ENCODE peak calls at places on chromosomes 6 and 20, in eight cellular contexts. D is Panc1, Y is stomach, I is K562, S is SK-N-MC, U is HCT116, N is upper lobe of left lung, J is sigmoid colon. K is an unnamed sample.
A peak's percentile ranks its signal among the peaks of the same experiment; 100 is the strongest.

GRCh38 chr6:100165442-100165841 is 171.4 kb upstream of the MCHR2 start:
- DNase-seq in S (no peak), U (no peak), D (no peak), Y (no peak), N (no peak), J (no peak), I (no peak), K (no peak)

GRCh38 chr20:63102720-63103375 is 96.1 kb upstream of the BHLHE23 start:
- DNase-seq in D (no peak), I (no peak), S (no peak), J (peak; percentile 81), U (no peak), Y (peak; percentile 29), N (peak; percentile 89), K (peak; percentile 86)

GRCh38 chr6:116446399-116446798 is 14.8 kb upstream of the CALHM6 start:
- DNase-seq in U (no peak), I (no peak), J (no peak), S (no peak), D (no peak), Y (no peak), N (no peak), K (no peak)

GRCh38 chr6:54010340-54011276 is 100.6 kb upstream of the MLIP start:
- DNase-seq in Y (no peak), I (no peak), J (no peak), D (no peak), U (no peak), S (no peak), N (no peak), K (no peak)

GRCh38 chr6:28653876-28654275 is 128.2 kb downstream of the GPX5 start:
- DNase-seq in Y (no peak), I (no peak), J (no peak), D (no peak), N (no peak), U (no peak), S (no peak), K (no peak)

GRCh38 chr6:112781236-112781635 is 434.1 kb downstream of the RFPL4B start:
- DNase-seq in I (no peak), U (no peak), S (no peak), J (no peak), Y (no peak), D (no peak), N (no peak), K (no peak)

GRCh38 chr6:14026831-14027539 is 90.6 kb upstream of the CD83 start:
- DNase-seq in Y (no peak), U (no peak), N (no peak), S (no peak), D (no peak), J (no peak), I (no peak), K (no peak)

GRCh38 chr6:134626131-134626530 is 308.2 kb upstream of the SGK1 start:
- DNase-seq in U (no peak), J (no peak), I (no peak), D (no peak), Y (no peak), N (no peak), S (no peak), K (no peak)

GRCh38 chr6:2190661-2191389 is 54.6 kb downstream of the GMDS start:
- DNase-seq in N (peak; percentile 51), J (no peak), S (no peak), U (no peak), D (no peak), I (no peak), Y (no peak), K (no peak)

GRCh38 chr6:106804238-106805016 is 170.1 kb downstream of the CD24 start:
- DNase-seq in D (no peak), Y (no peak), N (no peak), U (no peak), S (peak; percentile 5), J (no peak), I (no peak), K (no peak)

GRCh38 chr20:818001-818664 is 15.4 kb upstream of the FAM110A start:
- DNase-seq in J (no peak), I (no peak), N (peak; percentile 42), Y (no peak), S (no peak), D (no peak), U (peak; percentile 48), K (no peak)

GRCh38 chr20:2172305-2173175 is 70.9 kb downstream of the STK35 start:
- DNase-seq in I (peak; percentile 61), J (peak; percentile 87), S (peak; percentile 32), N (no peak), Y (peak; percentile 80), U (peak; percentile 36), D (peak; percentile 36), K (peak; percentile 91)

GRCh38 chr6:145015739-145016558 is 719.4 kb downstream of the EPM2A start:
- DNase-seq in I (peak; percentile 9), J (no peak), N (no peak), D (peak; percentile 86), S (no peak), Y (no peak), U (peak; percentile 86), K (no peak)

GRCh38 chr6:83808005-83808404 is 45.2 kb upstream of the RIPPLY2 start:
- DNase-seq in D (no peak), Y (no peak), S (no peak), J (no peak), U (no peak), N (no peak), I (no peak), K (no peak)

GRCh38 chr20:58598271-58599015 is 52.6 kb upstream of the STX16 start:
- DNase-seq in J (peak; percentile 89), Y (no peak), S (no peak), D (no peak), N (no peak), U (no peak), I (no peak), K (peak; percentile 34)

GRCh38 chr20:38628580-38629470 is 27.2 kb downstream of the ARHGAP40 start:
- DNase-seq in D (no peak), J (no peak), Y (no peak), N (no peak), I (no peak), S (no peak), U (no peak), K (no peak)

GRCh38 chr6:43895656-43896055 is 125.6 kb downstream of the VEGFA start:
- DNase-seq in S (no peak), U (no peak), N (no peak), I (no peak), J (peak; percentile 17), D (no peak), Y (no peak), K (no peak)

GRCh38 chr6:25340421-25340820 is 61.2 kb downstream of the CARMIL1 start:
- DNase-seq in N (no peak), U (no peak), Y (no peak), J (no peak), S (no peak), D (no peak), I (no peak), K (no peak)

GRCh38 chr6:128519931-128520435 is 416 bp downstream of the PTPRK start:
- DNase-seq in J (peak; percentile 78), Y (peak; percentile 45), I (no peak), S (no peak), N (peak; percentile 86), U (no peak), D (no peak), K (peak; percentile 78)

GRCh38 chr6:113731528-113731927 is 125.6 kb upstream of the MARCKS start:
- DNase-seq in I (no peak), S (no peak), Y (no peak), J (no peak), D (no peak), U (no peak), N (no peak), K (no peak)

GRCh38 chr6:47524136-47524840 is 46.7 kb downstream of the CD2AP start:
- DNase-seq in U (no peak), Y (no peak), D (no peak), S (no peak), J (no peak), N (no peak), I (no peak), K (no peak)

GRCh38 chr20:23637282-23638221 is at the start of gene CST3:
- DNase-seq in U (peak; percentile 68), I (peak; percentile 89), Y (peak; percentile 91), J (peak; percentile 97), N (peak; percentile 96), D (peak; percentile 25), S (no peak), K (peak; percentile 90)
- TF ChIP-seq POLR2AphosphoS5 in U (peak; percentile 92), I (peak; percentile 41), Y (peak; percentile 91), J (peak; percentile 96), N (peak; percentile 90), D (peak; percentile 82), S (peak; percentile 59), K (peak; percentile 86)

DNA sequence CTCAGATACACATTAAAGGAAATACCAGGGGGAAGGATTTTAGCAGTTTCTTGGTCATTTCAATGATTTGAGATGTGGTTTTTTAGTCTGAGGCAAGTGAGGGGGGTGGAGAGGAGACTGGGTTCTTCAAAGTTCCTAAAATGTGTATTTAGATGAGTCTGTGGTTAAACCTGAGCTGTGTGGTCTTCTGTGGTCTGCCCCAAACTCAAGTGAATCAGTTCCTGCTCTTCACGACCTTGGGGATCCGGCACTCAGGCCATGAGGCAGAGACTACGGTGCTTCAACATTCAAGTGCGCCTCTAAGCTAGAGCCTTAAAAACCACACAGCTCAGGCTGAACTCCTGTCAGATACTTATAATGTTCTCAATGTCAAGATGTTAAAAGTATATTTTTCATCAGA is 406.7 kb downstream of the LMBRD1 start:
- DNase-seq in J (no peak), Y (no peak), D (no peak), S (no peak), I (no peak), N (no peak), U (no peak), K (no peak)
- H3K9me3 ChIP-seq in J (no peaks in the 10 kb centered on the region), Y (no peaks in the 10 kb centered on the region), D (no peaks in the 10 kb centered on the region), S (no peaks in the 10 kb centered on the region), I (no peaks in the 10 kb centered on the region), N (no peaks in the 10 kb centered on the region), U (peaks cover 12% of the 10 kb centered on the region), K (no peaks in the 10 kb centered on the region)

DNA sequence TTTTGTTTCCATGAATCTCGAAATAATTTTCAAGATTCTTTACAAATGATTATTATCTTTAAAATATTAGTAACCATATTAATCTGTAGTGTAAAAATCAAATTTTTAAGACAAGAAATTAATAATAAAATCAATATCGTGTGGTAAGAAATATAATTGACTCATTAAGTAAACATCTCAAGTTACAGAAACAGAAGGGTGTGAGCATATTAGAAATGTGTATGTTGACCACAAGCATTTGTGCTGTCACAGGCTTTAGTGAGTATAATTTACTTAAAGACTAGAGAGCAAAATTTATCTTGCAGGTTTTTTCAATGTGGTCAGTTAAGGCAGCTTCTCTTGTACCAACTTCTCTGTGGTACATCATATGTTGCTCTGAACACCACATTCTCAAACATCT is 566.5 kb upstream of the IRAK1BP1 start:
- DNase-seq in U (no peak), J (no peak), N (no peak), Y (no peak), I (no peak), D (no peak), S (no peak), K (no peak)
- TF ChIP-seq POLR2AphosphoS5 in U (no peak), J (no peak), N (no peak), Y (no peak), I (no peak), D (no peak), S (no peak), K (no peak)

DNA sequence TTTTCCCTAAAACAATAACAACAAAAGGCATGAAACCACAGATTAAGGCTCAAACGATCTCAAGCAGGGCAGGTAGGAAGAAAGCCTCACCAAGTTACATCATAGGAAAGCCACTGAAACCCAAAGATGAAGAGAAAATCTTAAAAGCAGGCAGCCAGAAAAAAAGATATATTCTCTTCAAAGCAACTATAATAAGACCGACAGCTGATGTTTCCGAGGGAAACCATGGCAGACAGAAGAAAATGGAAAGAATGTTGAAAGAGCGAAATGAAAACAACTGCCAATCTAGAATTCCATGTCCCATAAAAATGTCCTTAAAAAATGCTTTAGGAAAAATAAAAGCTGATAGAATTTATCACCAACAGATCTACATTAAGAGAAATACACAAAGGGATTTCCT is 161.5 kb upstream of the THBS2 start:
- DNase-seq in Y (no peak), J (no peak), N (no peak), D (no peak), S (no peak), U (no peak), I (no peak), K (no peak)
- H3K9me3 ChIP-seq in Y (peaks cover 24% of the 10 kb centered on the region), J (peaks cover 3% of the 10 kb centered on the region), N (no peaks in the 10 kb centered on the region), D (peaks cover 34% of the 10 kb centered on the region), S (no peaks in the 10 kb centered on the region), U (peaks cover 7% of the 10 kb centered on the region), I (no peaks in the 10 kb centered on the region), K (peaks cover 30% of the 10 kb centered on the region)